ENCODE peak calls at places on chromosome 22, in five cellular contexts. N, K, U, L and P are unnamed samples.

GRCh38 chr22:41524283-41524682 is 20.0 kb downstream of the POLR3H start:
- DNase-seq in N (peak; percentile 73), K (no peak), U (peak; percentile 73), L (peak; percentile 80), P (no peak)

GRCh38 chr22:49228431-49229037 is 599.1 kb downstream of the BRD1 start:
- DNase-seq in N (no peak), K (no peak), U (no peak), L (no peak), P (no peak)

GRCh38 chr22:28630185-28630580 is 49.5 kb downstream of the TTC28 start:
- DNase-seq in N (no peak), K (no peak), U (no peak), L (no peak), P (no peak)

GRCh38 chr22:48256776-48257689 is 1494.6 kb downstream of the TBC1D22A start:
- DNase-seq in N (no peak), K (no peak), U (no peak), L (no peak), P (no peak)

GRCh38 chr22:27534720-27535125 is 266.8 kb downstream of the MN1 start:
- DNase-seq in N (no peak), K (no peak), U (no peak), L (no peak), P (no peak)

GRCh38 chr22:43151251-43152000 is at the start of gene TSPO:
- DNase-seq in N (peak; percentile 87), K (no peak), U (peak; percentile 77), L (peak; percentile 79), P (peak; percentile 45)

GRCh38 chr22:25388866-25389540 is 169.6 kb downstream of the CRYBB2 start:
- DNase-seq in N (no peak), K (no peak), U (no peak), L (no peak), P (no peak)

GRCh38 chr22:44360686-44361381 is 48.1 kb upstream of the SHISAL1 start:
- DNase-seq in N (no peak), K (no peak), U (no peak), L (no peak), P (peak; percentile 39)

GRCh38 chr22:42001127-42001526 is 2.5 kb downstream of the WBP2NL start:
- DNase-seq in N (no peak), K (no peak), U (no peak), L (no peak), P (no peak)

GRCh38 chr22:50641696-50642607 is 14.0 kb upstream of the ARSA start:
- DNase-seq in N (peak; percentile 40), K (no peak), U (no peak), L (no peak), P (no peak)
- TF ChIP-seq CTCF in N (peak; percentile 61), K (peak; percentile 59), U (no peak), L (peak; percentile 51), P (no peak)

DNA sequence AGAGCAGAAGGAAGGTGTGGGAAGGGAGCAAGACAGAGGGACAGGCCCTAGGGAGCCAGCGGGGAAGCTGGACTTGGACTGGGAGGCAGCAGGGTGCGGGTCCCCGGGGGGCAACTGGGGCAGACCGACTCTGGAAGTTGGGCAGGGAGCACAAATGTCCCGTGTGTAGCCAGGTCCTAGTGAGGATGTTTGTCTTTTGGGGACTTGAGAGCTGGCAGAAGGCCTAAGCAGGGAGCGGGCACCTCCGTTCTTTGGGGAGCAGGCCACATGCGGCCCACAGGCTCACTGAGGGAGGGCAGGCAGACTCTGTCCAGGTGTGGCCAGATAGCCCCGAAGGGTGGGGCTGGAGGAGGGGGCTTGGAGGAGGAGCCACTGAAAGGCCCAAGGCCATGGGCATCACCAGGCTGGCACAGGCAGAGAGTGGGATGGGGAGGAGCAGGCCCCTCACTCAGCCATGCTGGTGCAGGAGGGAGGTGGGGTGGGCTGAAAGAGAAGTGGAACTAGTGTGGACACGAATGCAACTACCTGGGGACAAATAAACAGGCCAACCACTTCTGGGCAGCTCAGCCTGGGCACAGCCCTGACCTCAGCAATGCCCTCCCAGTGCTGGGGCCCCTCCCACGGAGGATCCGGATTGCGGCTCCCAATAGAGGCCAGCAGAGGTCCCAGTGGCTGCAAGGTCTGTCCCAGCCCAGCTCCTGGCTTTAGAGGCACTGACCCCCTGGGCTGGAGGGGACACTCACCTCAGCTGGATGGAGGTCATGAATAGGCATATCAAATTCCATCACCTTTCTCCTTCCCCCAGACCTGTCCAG is 1.3 kb upstream of the SCARF2 start:
- DNase-seq in N (no peak), K (no peak), U (no peak), L (no peak), P (no peak)
- TF ChIP-seq CTCF in N (peak; percentile 33), K (peak; percentile 20), U (no peak), L (no peak), P (no peak)

GRCh38 chr22:37052386-37053309 is 1.1 kb downstream of the KCTD17 start:
- DNase-seq in N (no peak), K (no peak), U (no peak), L (no peak), P (no peak)

GRCh38 chr22:37054078-37054440 is 2.5 kb downstream of the KCTD17 start:
- DNase-seq in N (no peak), K (no peak), U (no peak), L (no peak), P (no peak)

GRCh38 chr22:37053310-37054077 is 2.0 kb downstream of the KCTD17 start:
- DNase-seq in N (peak; percentile 42), K (no peak), U (no peak), L (no peak), P (no peak)

GRCh38 chr22:37050913-37051628 is 471 bp upstream of the KCTD17 start:
- DNase-seq in N (no peak), K (no peak), U (no peak), L (no peak), P (no peak)

DNA sequence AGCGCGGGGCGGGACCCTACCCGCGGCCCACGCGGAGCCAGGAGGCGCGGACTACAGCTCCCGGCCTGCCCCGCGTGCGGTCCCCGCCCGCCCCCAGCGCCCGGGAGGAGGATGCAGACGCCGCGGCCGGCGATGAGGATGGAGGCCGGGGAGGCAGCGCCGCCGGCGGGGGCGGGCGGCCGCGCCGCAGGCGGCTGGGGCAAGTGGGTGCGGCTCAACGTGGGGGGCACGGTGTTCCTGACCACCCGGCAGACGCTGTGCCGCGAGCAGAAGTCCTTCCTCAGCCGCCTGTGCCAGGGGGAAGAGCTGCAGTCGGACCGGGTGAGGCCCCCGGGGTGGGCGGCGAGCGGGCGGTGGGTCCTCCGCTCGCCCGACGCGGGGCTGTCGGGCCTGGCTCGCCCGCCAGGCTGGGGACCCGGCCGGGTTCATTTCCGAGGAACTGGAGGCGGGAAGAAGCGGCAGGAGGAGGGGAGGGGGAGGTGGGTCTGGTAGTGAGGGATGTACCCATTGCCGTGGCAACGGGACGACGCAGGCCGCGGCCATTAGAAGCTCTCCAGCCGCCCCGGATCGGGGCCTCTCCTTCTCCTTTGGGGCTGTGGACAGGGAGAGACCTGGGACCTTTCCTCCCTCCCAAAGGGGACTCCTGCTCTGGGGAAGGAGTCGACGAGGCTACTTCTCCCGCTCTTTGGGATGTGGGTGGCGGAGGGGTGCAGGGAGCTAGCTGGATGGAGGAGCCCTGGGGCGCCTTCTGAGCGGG is at the start of gene KCTD17:
- DNase-seq in N (peak; percentile 76), K (no peak), U (peak; percentile 35), L (peak; percentile 74), P (peak; percentile 83)
- TF ChIP-seq CTCF in N (peak; percentile 8), K (no peak), U (no peak), L (no peak), P (no peak)

DNA sequence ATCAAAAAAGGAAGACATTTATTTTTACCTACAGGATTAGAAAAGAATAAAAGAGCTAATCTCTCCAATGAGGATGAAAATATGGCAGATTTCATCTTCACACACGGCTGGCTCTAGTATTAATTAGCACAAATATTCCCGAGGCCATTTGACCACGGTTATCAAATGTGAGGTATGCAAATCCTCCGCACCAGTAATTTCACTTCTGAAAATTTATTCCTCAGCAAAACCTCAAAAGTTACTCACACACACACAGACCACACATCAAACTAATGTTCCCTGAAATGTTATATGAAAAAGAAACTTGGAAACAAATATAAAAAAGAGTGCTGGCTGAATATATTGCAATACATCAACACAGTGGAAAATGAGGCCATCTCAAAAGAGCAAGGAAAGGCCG is 32.8 kb downstream of the CELSR1 start:
- DNase-seq in N (no peak), K (no peak), U (no peak), L (no peak), P (no peak)
- TF ChIP-seq CTCF in N (no peak), K (no peak), U (no peak), L (no peak), P (no peak)

DNA sequence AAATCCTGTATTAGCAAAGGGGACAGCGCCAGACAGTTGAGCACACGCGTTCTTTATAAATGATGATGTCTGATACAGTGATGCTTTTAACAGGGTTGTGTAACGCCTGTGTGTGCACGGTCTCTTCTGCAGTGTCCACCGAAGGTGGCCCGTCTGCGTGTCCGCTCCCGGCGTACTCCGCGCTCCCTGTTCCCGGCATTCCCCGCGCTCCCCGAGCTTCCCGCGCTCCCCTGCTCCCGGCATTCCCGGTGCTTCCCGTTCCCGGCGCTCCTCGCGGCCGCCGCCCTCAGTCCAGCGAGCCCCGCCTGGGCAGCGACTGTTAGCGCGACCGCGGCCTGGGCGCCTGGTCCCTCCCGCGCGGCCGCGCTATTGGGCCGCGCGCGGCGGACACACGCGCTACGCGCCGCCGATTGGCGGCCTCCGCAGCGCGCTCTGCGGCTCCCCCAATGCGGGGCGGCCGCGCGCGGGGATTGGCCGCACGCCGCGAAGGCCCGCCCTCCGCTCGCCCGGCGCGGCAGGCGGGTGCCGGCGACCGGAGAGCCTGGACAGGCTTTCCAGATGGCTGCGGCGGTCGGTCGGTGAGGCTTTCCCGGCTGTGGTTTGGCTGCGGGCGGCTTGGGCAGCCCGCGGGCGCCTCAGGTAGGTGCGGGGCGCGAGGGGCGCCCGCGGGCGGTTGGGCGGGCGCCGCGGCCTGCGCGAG is at the start of gene DGCR8:
- DNase-seq in N (peak; percentile 96), K (peak; percentile 72), U (peak; percentile 94), L (peak; percentile 94), P (peak; percentile 93)
- TF ChIP-seq CTCF in N (no peak), K (no peak), U (no peak), L (peak; percentile 19), P (no peak)